ENCODE peak calls at places on chromosomes 4 and X, in seven cellular contexts. T is epithelial cell of esophagus, M is NCI-H1092 treated with DMSO at 0.1 percent for 48 hours, L is cardiac fibroblast, B is astrocyte of the cerebellum, Q is MV-4-11, I is lung. F is an unnamed sample.

GRCh38 chr4:109548655-109549054 is 11.4 kb upstream of the MCUB start:
- DNase-seq in L (peak; percentile 93), T (peak; percentile 89), M (no peak), B (peak; percentile 72), I (peak; percentile 42), Q (peak; percentile 76), F (peak; percentile 98)

GRCh38 chr4:3034231-3034630 is 40.1 kb downstream of the HTT-AS start:
- DNase-seq in L (no peak), B (no peak), M (no peak), Q (no peak), I (no peak), T (no peak), F (no peak)

GRCh38 chrX:124028177-124028576 is 66.7 kb downstream of the STAG2 start:
- DNase-seq in T (peak; percentile 46), M (no peak), B (no peak), L (peak; percentile 75), Q (no peak), I (no peak), F (peak; percentile 2)

GRCh38 chr4:84497220-84497834 is 1.8 kb downstream of the NKX6-1 start:
- DNase-seq in B (no peak), L (no peak), I (no peak), M (no peak), Q (no peak), T (no peak), F (peak; percentile 11)

GRCh38 chr4:2936773-2937145 is 26.4 kb downstream of the NOP14 start:
- DNase-seq in M (no peak), Q (peak; percentile 62), I (no peak), B (no peak), L (peak; percentile 84), T (peak; percentile 97), F (peak; percentile 27)

GRCh38 chr4:119532319-119532718 is 96.3 kb downstream of the PDE5A start:
- DNase-seq in M (no peak), Q (no peak), I (no peak), T (no peak), L (no peak), B (no peak), F (no peak)

GRCh38 chrX:49172280-49172780 is 632 bp downstream of the PLP2 start:
- DNase-seq in Q (peak; percentile 71), T (peak; percentile 81), M (peak; percentile 74), I (peak; percentile 70), L (peak; percentile 62), B (no peak), F (peak; percentile 47)

GRCh38 chrX:138745215-138745614 is 33.7 kb upstream of the FGF13 start:
- DNase-seq in L (peak; percentile 62), Q (peak; percentile 36), T (peak; percentile 55), M (peak; percentile 36), B (peak; percentile 36), I (peak; percentile 31), F (peak; percentile 60)

GRCh38 chr4:55445921-55446577 is 50.3 kb downstream of the TMEM165 start:
- DNase-seq in L (peak; percentile 88), I (no peak), Q (no peak), M (no peak), B (peak; percentile 18), T (peak; percentile 56), F (no peak)

GRCh38 chr4:148618856-148619255 is 176.6 kb upstream of the NR3C2 start:
- DNase-seq in L (peak; percentile 8), M (no peak), T (no peak), Q (no peak), B (no peak), I (no peak), F (no peak)

GRCh38 chr4:1777822-1778641 is 15.1 kb upstream of the FGFR3 start:
- DNase-seq in B (peak; percentile 3), Q (no peak), L (no peak), I (no peak), T (peak; percentile 82), M (no peak), F (peak; percentile 47)

GRCh38 chr4:150367326-150367725 is 214.6 kb upstream of the MAB21L2 start:
- DNase-seq in B (no peak), L (no peak), M (peak; percentile 47), Q (no peak), T (no peak), I (no peak), F (no peak)

GRCh38 chrX:146707781-146708180 is 101.8 kb upstream of the CXorf51B start:
- DNase-seq in L (no peak), I (no peak), T (no peak), M (no peak), B (no peak), Q (no peak), F (no peak)

GRCh38 chr4:81845761-81846160 is 374.1 kb upstream of the RASGEF1B start:
- DNase-seq in I (no peak), M (no peak), T (no peak), B (no peak), Q (no peak), L (no peak), F (no peak)

GRCh38 chr4:26148925-26149324 is 171.9 kb upstream of the RBPJ start:
- DNase-seq in B (no peak), T (no peak), Q (peak; percentile 35), I (no peak), M (no peak), L (no peak), F (no peak)

GRCh38 chr4:88535090-88535755 is 11.6 kb upstream of the PYURF start:
- DNase-seq in M (no peak), B (no peak), T (no peak), Q (no peak), L (no peak), I (no peak), F (no peak)